ENCODE peak calls at places on chromosomes 7 and 10, in seven cellular contexts. X is left ventricle myocardium superior, H is cardiac fibroblast, N is astrocyte, I is SHP77, S is SW 1271, E is HFFc6. Q is an unnamed sample.

GRCh38 chr7:94289071-94289470 is 105.6 kb upstream of the COL1A2 start:
- DNase-seq in X (peak; percentile 42), H (peak; percentile 93), N (peak; percentile 79), I (peak; percentile 78), S (peak; percentile 48), E (peak; percentile 83), Q (no peak)

GRCh38 chr10:77408259-77408658 is 229.3 kb downstream of the KCNMA1 start:
- DNase-seq in X (no peak), H (no peak), N (no peak), I (no peak), S (no peak), E (no peak), Q (no peak)

GRCh38 chr10:60733189-60733815 is 45.0 kb upstream of the CDK1 start:
- DNase-seq in X (peak; percentile 33), H (no peak), N (no peak), I (no peak), S (no peak), E (no peak), Q (no peak)

GRCh38 chr7:1098243-1099153 is 10.6 kb downstream of the GPER1 start:
- DNase-seq in X (no peak), H (no peak), N (no peak), I (no peak), S (no peak), E (no peak), Q (no peak)

GRCh38 chr7:5679741-5680473 is 101.6 kb downstream of the RNF216 start:
- DNase-seq in X (peak; percentile 62), H (peak; percentile 47), N (no peak), I (no peak), S (no peak), E (no peak), Q (no peak)

GRCh38 chr7:43535031-43535451 is 47.9 kb upstream of the STK17A start:
- DNase-seq in X (no peak), H (peak; percentile 77), N (peak; percentile 40), I (no peak), S (no peak), E (peak; percentile 18), Q (no peak)

GRCh38 chr7:135326636-135327280 is 93.1 kb downstream of the STRA8 start:
- DNase-seq in X (no peak), H (peak; percentile 46), N (peak; percentile 40), I (peak; percentile 14), S (no peak), E (no peak), Q (no peak)

GRCh38 chr7:80907141-80907601 is 11.7 kb downstream of the SEMA3C start:
- DNase-seq in X (no peak), H (no peak), N (no peak), I (no peak), S (no peak), E (no peak), Q (no peak)

GRCh38 chr10:7563770-7564169 is 103.0 kb downstream of the ITIH5 start:
- DNase-seq in X (no peak), H (no peak), N (no peak), I (no peak), S (no peak), E (no peak), Q (no peak)

GRCh38 chr7:149790146-149790548 is 16.8 kb upstream of the ZNF467 start:
- DNase-seq in X (peak; percentile 72), H (no peak), N (no peak), I (no peak), S (no peak), E (no peak), Q (no peak)

GRCh38 chr7:49852619-49853462 is 79.4 kb downstream of the VWC2 start:
- DNase-seq in X (no peak), H (peak; percentile 64), N (peak; percentile 7), I (peak; percentile 58), S (peak; percentile 18), E (peak; percentile 40), Q (peak; percentile 33)

GRCh38 chr7:142961973-142962913 is at the start of gene KEL:
- DNase-seq in X (no peak), H (no peak), N (no peak), I (no peak), S (no peak), E (no peak), Q (no peak)

GRCh38 chr10:102434251-102434913 is 2.0 kb upstream of the CUEDC2 start:
- DNase-seq in X (no peak), H (peak; percentile 65), N (no peak), I (no peak), S (no peak), E (no peak), Q (no peak)

GRCh38 chr7:3430588-3430987 is 129.5 kb downstream of the SDK1 start:
- DNase-seq in X (no peak), H (no peak), N (no peak), I (no peak), S (no peak), E (no peak), Q (no peak)

GRCh38 chr10:84160663-84161362 is 12.8 kb upstream of the GPR15LG start:
- DNase-seq in X (no peak), H (no peak), N (no peak), I (no peak), S (no peak), E (no peak), Q (no peak)

GRCh38 chr10:8129438-8129837 is 75.0 kb downstream of the GATA3 start:
- DNase-seq in X (no peak), H (no peak), N (no peak), I (no peak), S (no peak), E (no peak), Q (no peak)

Q was measured in HS-5.